ENCODE peak calls at places on chromosomes 6 and 20, in ten cellular contexts. F, V, B, Z, U, M, L, P, Y and X are unnamed samples.

GRCh38 chr6:21219241-21219640 is 374.3 kb upstream of the SOX4 start:
- DNase-seq in F (no peak), V (no peak), B (no peak), Z (no peak), U (no peak), M (no peak), L (no peak), P (no peak), Y (no peak), X (no peak)

GRCh38 chr6:170020041-170020583 is 268.7 kb downstream of the ERMARD start:
- DNase-seq in F (no peak), V (no peak), B (no peak), Z (no peak), U (no peak), M (peak), L (no peak), P (no peak), Y (peak), X (no peak)

GRCh38 chr6:139468178-139468577 is 93.7 kb upstream of the CITED2 start:
- DNase-seq in F (no peak), V (no peak), B (no peak), Z (no peak), U (no peak), M (no peak), L (no peak), P (no peak), Y (no peak), X (no peak)

GRCh38 chr6:11812951-11813350 is 34.3 kb upstream of the ADTRP start:
- DNase-seq in F (no peak), V (no peak), B (no peak), Z (no peak), U (no peak), M (no peak), L (no peak), P (no peak), Y (no peak), X (no peak)

GRCh38 chr6:9543649-9544048 is 871.2 kb downstream of the TFAP2A start:
- DNase-seq in F (no peak), V (no peak), B (no peak), Z (no peak), U (no peak), M (peak), L (no peak), P (no peak), Y (no peak), X (no peak)

GRCh38 chr6:10163159-10163962 is 251.5 kb downstream of the TFAP2A start:
- DNase-seq in F (no peak), V (no peak), B (no peak), Z (no peak), U (no peak), M (no peak), L (no peak), P (no peak), Y (no peak), X (no peak)

GRCh38 chr6:118263929-118264486 is 284.1 kb upstream of the PLN start:
- DNase-seq in F (peak), V (no peak), B (peak), Z (peak), U (peak), M (peak), L (peak), P (peak), Y (peak), X (peak)

GRCh38 chr6:12898603-12899002 is 182.0 kb downstream of the PHACTR1 start:
- DNase-seq in F (no peak), V (no peak), B (no peak), Z (no peak), U (no peak), M (no peak), L (no peak), P (no peak), Y (no peak), X (no peak)

GRCh38 chr6:88251261-88251660 is 85.1 kb upstream of the CNR1 start:
- DNase-seq in F (no peak), V (no peak), B (no peak), Z (no peak), U (no peak), M (no peak), L (no peak), P (no peak), Y (no peak), X (no peak)

GRCh38 chr6:112804638-112805330 is 457.7 kb downstream of the RFPL4B start:
- DNase-seq in F (no peak), V (no peak), B (no peak), Z (no peak), U (no peak), M (no peak), L (no peak), P (no peak), Y (no peak), X (no peak)

GRCh38 chr6:46032112-46032998 is 16.7 kb upstream of the CLIC5 start:
- DNase-seq in F (no peak), V (no peak), B (no peak), Z (no peak), U (no peak), M (no peak), L (no peak), P (no peak), Y (no peak), X (no peak)

GRCh38 chr6:35017461-35018183 is 123.5 kb downstream of the TCP11 start:
- DNase-seq in F (no peak), V (no peak), B (peak), Z (no peak), U (no peak), M (peak), L (no peak), P (no peak), Y (peak), X (no peak)

GRCh38 chr20:1420066-1420465 is 27.2 kb upstream of the FKBP1A start:
- DNase-seq in F (no peak), V (no peak), B (no peak), Z (no peak), U (no peak), M (no peak), L (no peak), P (no peak), Y (no peak), X (no peak)

GRCh38 chr6:168699631-168700315 is 258.8 kb downstream of the SMOC2 start:
- DNase-seq in F (no peak), V (peak), B (no peak), Z (no peak), U (no peak), M (no peak), L (no peak), P (no peak), Y (no peak), X (no peak)

GRCh38 chr20:13068336-13068735 is 59.6 kb downstream of the SPTLC3 start:
- DNase-seq in F (no peak), V (no peak), B (no peak), Z (no peak), U (no peak), M (no peak), L (no peak), P (no peak), Y (no peak), X (no peak)

GRCh38 chr6:227074-227782 is 65.1 kb upstream of the DUSP22 start:
- DNase-seq in F (peak), V (no peak), B (peak), Z (peak), U (peak), M (peak), L (no peak), P (no peak), Y (no peak), X (peak)

GRCh38 chr20:30168025-30168799 is 1089.3 kb upstream of the DEFB115 start:
- DNase-seq in F (no peak), V (no peak), B (no peak), Z (no peak), U (no peak), M (no peak), L (no peak), P (no peak), Y (no peak), X (peak)

GRCh38 chr20:36084356-36084755 is 70.2 kb upstream of the EPB41L1 start:
- DNase-seq in F (no peak), V (no peak), B (no peak), Z (no peak), U (no peak), M (no peak), L (no peak), P (no peak), Y (no peak), X (no peak)

GRCh38 chr20:23042270-23042669 is 7.2 kb downstream of the SSTR4 start:
- DNase-seq in F (no peak), V (no peak), B (no peak), Z (no peak), U (no peak), M (no peak), L (no peak), P (no peak), Y (no peak), X (no peak)

GRCh38 chr20:7775072-7775471 is 165.2 kb downstream of the HAO1 start:
- DNase-seq in F (no peak), V (peak), B (peak), Z (no peak), U (no peak), M (peak), L (no peak), P (no peak), Y (peak), X (no peak)

GRCh38 chr20:45951474-45951873 is 17.0 kb downstream of the PCIF1 start:
- DNase-seq in F (no peak), V (no peak), B (no peak), Z (peak), U (no peak), M (no peak), L (no peak), P (no peak), Y (no peak), X (no peak)

GRCh38 chr20:47319517-47320252 is 36.8 kb downstream of the ZMYND8 start:
- DNase-seq in F (no peak), V (peak), B (peak), Z (no peak), U (no peak), M (peak), L (no peak), P (peak), Y (peak), X (no peak)

GRCh38 chr6:25296217-25296905 is 17.2 kb downstream of the CARMIL1 start:
- DNase-seq in F (no peak), V (no peak), B (no peak), Z (peak), U (no peak), M (no peak), L (no peak), P (no peak), Y (no peak), X (no peak)

GRCh38 chr20:59082077-59082740 is 39.6 kb upstream of the PRELID3B start:
- DNase-seq in F (no peak), V (peak), B (peak), Z (peak), U (no peak), M (peak), L (no peak), P (no peak), Y (no peak), X (no peak)

GRCh38 chr6:169340395-169340794 is 86.7 kb upstream of the THBS2 start:
- DNase-seq in F (no peak), V (no peak), B (no peak), Z (no peak), U (no peak), M (no peak), L (no peak), P (no peak), Y (no peak), X (no peak)

GRCh38 chr20:5180421-5180820 is 53.6 kb downstream of the CDS2 start:
- DNase-seq in F (no peak), V (no peak), B (peak), Z (no peak), U (no peak), M (no peak), L (no peak), P (no peak), Y (no peak), X (no peak)

GRCh38 chr6:46996860-46997641 is 45.1 kb downstream of the ADGRF1 start:
- DNase-seq in F (no peak), V (no peak), B (no peak), Z (no peak), U (no peak), M (no peak), L (no peak), P (no peak), Y (no peak), X (no peak)

GRCh38 chr6:56444855-56445254 is 197.5 kb upstream of the COL21A1 start:
- DNase-seq in F (no peak), V (no peak), B (no peak), Z (no peak), U (no peak), M (no peak), L (no peak), P (no peak), Y (no peak), X (no peak)

GRCh38 chr6:79672631-79673065 is 41.5 kb downstream of the SH3BGRL2 start:
- DNase-seq in F (peak), V (peak), B (peak), Z (no peak), U (no peak), M (peak), L (no peak), P (no peak), Y (peak), X (no peak)

GRCh38 chr6:155121699-155122098 is 126.6 kb downstream of the TIAM2 start:
- DNase-seq in F (no peak), V (no peak), B (no peak), Z (no peak), U (no peak), M (no peak), L (peak), P (no peak), Y (no peak), X (no peak)

GRCh38 chr20:21546355-21546754 is 32.5 kb upstream of the NKX2-2 start:
- DNase-seq in F (no peak), V (no peak), B (no peak), Z (no peak), U (no peak), M (no peak), L (no peak), P (no peak), Y (no peak), X (no peak)

GRCh38 chr6:21384211-21384610 is 209.3 kb upstream of the SOX4 start:
- DNase-seq in F (no peak), V (no peak), B (peak), Z (no peak), U (no peak), M (no peak), L (no peak), P (no peak), Y (no peak), X (no peak)

GRCh38 chr6:111011360-111012142 is 29.7 kb downstream of the RPF2 start:
- DNase-seq in F (peak), V (peak), B (peak), Z (peak), U (no peak), M (peak), L (no peak), P (peak), Y (peak), X (peak)

GRCh38 chr6:19052219-19052618 is 665.1 kb downstream of the RNF144B start:
- DNase-seq in F (no peak), V (no peak), B (peak), Z (no peak), U (no peak), M (peak), L (no peak), P (no peak), Y (peak), X (no peak)

GRCh38 chr20:52847739-52848359 is 124.3 kb upstream of the TSHZ2 start:
- DNase-seq in F (no peak), V (no peak), B (no peak), Z (no peak), U (no peak), M (no peak), L (no peak), P (no peak), Y (no peak), X (no peak)

GRCh38 chr6:170160628-170161611 is 130.0 kb downstream of the DLL1 start:
- DNase-seq in F (no peak), V (no peak), B (no peak), Z (no peak), U (no peak), M (no peak), L (no peak), P (no peak), Y (no peak), X (no peak)

GRCh38 chr20:9059931-9060330 is 9.0 kb upstream of the PLCB4 start:
- DNase-seq in F (no peak), V (peak), B (no peak), Z (no peak), U (no peak), M (peak), L (no peak), P (no peak), Y (peak), X (no peak)

GRCh38 chr6:40789143-40789764 is 202.1 kb upstream of the LRFN2 start:
- DNase-seq in F (no peak), V (no peak), B (peak), Z (no peak), U (peak), M (no peak), L (no peak), P (peak), Y (no peak), X (peak)

GRCh38 chr20:58037631-58038030 is 190.8 kb downstream of the ANKRD60 start:
- DNase-seq in F (no peak), V (no peak), B (no peak), Z (no peak), U (no peak), M (no peak), L (no peak), P (no peak), Y (no peak), X (no peak)

GRCh38 chr6:144929262-144929661 is 644.1 kb downstream of the UTRN start:
- DNase-seq in F (no peak), V (no peak), B (no peak), Z (no peak), U (no peak), M (no peak), L (no peak), P (no peak), Y (no peak), X (no peak)

GRCh38 chr6:144935181-144935580 is 650.0 kb downstream of the UTRN start:
- DNase-seq in F (no peak), V (no peak), B (no peak), Z (no peak), U (no peak), M (no peak), L (no peak), P (no peak), Y (no peak), X (no peak)

GRCh38 chr6:144932621-144933020 is 647.5 kb downstream of the UTRN start:
- DNase-seq in F (no peak), V (no peak), B (no peak), Z (no peak), U (no peak), M (no peak), L (no peak), P (no peak), Y (no peak), X (no peak)

GRCh38 chr6:144928847-144929246 is 643.7 kb downstream of the UTRN start:
- DNase-seq in F (no peak), V (no peak), B (no peak), Z (no peak), U (no peak), M (no peak), L (no peak), P (no peak), Y (no peak), X (no peak)

GRCh38 chr6:144931172-144932035 is 646.3 kb downstream of the UTRN start:
- DNase-seq in F (no peak), V (peak), B (peak), Z (peak), U (peak), M (peak), L (peak), P (peak), Y (peak), X (peak)
- TF ChIP-seq CTCF in F (peak), V (peak), B (peak), Z (peak), U (peak), M (peak), L (peak), P (peak), Y (peak), X (peak)

GRCh38 chr6:15245361-15246216 is at the start of gene JARID2:
- DNase-seq in F (peak), V (peak), B (peak), Z (peak), U (peak), M (peak), L (peak), P (peak), Y (peak), X (peak)
- TF ChIP-seq CTCF in F (no peak), V (no peak), B (no peak), Z (no peak), U (no peak), M (no peak), L (no peak), P (no peak), Y (no peak), X (no peak)

GRCh38 chr20:42018979-42019378 is 400.8 kb upstream of the CHD6 start:
- DNase-seq in F (no peak), V (no peak), B (no peak), Z (peak), U (peak), M (no peak), L (no peak), P (no peak), Y (no peak), X (no peak)
- TF ChIP-seq CTCF in F (peak), V (no peak), B (no peak), Z (peak), U (no peak), M (no peak), L (peak), P (no peak), Y (no peak), X (peak)

GRCh38 chr6:150377211-150377781 is 8.5 kb downstream of the IYD start:
- DNase-seq in F (no peak), V (no peak), B (peak), Z (no peak), U (no peak), M (no peak), L (no peak), P (no peak), Y (peak), X (no peak)
- TF ChIP-seq CTCF in F (no peak), V (no peak), B (no peak), Z (no peak), U (no peak), M (no peak), L (no peak), P (no peak), Y (no peak), X (no peak)

DNA sequence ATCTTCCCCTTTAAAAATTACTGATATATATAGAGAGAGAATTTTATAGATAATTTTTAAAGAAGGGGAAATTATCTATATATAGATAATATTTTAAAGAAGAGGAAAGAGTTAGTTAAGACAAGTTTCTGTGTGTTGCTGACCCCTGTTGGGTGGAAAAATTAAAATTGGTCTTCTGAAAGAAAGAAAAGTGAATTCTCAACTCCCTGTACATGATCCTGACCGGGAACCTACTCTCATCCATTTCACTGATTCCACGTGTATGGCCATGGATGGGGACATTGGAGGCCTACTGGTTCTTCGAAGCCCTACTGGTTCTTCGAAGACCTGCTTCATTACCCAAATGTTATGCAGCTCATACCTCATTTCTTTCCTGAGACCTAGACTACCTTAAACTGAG is 53.0 kb upstream of the TCF21 start:
- DNase-seq in F (no peak), V (no peak), B (peak), Z (no peak), U (no peak), M (peak), L (no peak), P (no peak), Y (peak), X (no peak)
- TF ChIP-seq CTCF in F (no peak), V (peak), B (peak), Z (no peak), U (no peak), M (peak), L (no peak), P (no peak), Y (peak), X (no peak)

DNA sequence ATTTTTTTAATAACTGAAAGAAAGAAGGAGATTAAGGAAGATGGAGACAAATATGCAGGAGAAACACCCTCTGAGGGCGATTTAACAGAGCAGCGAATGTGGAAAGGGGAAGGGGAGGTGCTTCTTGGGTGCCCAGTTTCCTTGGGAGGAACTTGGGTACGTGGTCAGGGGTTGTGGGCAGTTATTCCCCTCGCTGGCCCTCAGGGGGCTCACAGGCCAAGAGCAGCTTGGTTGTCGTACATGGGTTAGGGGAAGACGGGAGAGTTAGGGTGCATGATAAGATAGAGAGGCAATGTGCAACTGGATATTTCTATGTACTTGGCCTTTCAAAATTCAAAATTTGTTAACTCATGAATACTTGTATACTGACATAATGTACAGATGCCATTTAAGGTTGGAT is 7.0 kb upstream of the TUBB2A start:
- DNase-seq in F (no peak), V (no peak), B (no peak), Z (no peak), U (no peak), M (no peak), L (no peak), P (no peak), Y (no peak), X (no peak)
- TF ChIP-seq CTCF in F (no peak), V (no peak), B (no peak), Z (no peak), U (no peak), M (no peak), L (no peak), P (no peak), Y (no peak), X (no peak)